ENCODE peak calls at places on chromosome 16, in four cellular contexts. One of them, this sample, is unnamed.

GRCh38 chr16:51577621-51578303 is 426.7 kb upstream of the SALL1 start:
- DNase-seq in stomach: no peak
- DNase-seq in spleen: no peak
- DNase-seq in neural progenitor cell: peak
- DNase-seq in this sample: no peak

GRCh38 chr16:86824751-86825310 is 246.5 kb downstream of the FOXL1 start:
- DNase-seq in stomach: no peak
- DNase-seq in spleen: peak
- DNase-seq in neural progenitor cell: no peak
- DNase-seq in this sample: no peak

GRCh38 chr16:70160821-70161220 is 12.8 kb upstream of the CLEC18C start:
- DNase-seq in stomach: no peak
- DNase-seq in spleen: peak
- DNase-seq in neural progenitor cell: no peak
- DNase-seq in this sample: peak

GRCh38 chr16:2912330-2913199 is 834 bp downstream of the FLYWCH1 start:
- DNase-seq in stomach: peak
- DNase-seq in spleen: peak
- DNase-seq in neural progenitor cell: peak
- DNase-seq in this sample: no peak

GRCh38 chr16:7405166-7405565 is 72.5 kb downstream of the RBFOX1 start:
- DNase-seq in stomach: peak
- DNase-seq in spleen: no peak
- DNase-seq in neural progenitor cell: peak
- DNase-seq in this sample: peak

GRCh38 chr16:9092282-9092962 is 978 bp downstream of the HAPSTR1 start:
- DNase-seq in stomach: peak
- DNase-seq in spleen: peak
- DNase-seq in neural progenitor cell: peak
- DNase-seq in this sample: peak

GRCh38 chr16:86424413-86424812 is 85.9 kb upstream of the FOXF1 start:
- DNase-seq in stomach: no peak
- DNase-seq in spleen: no peak
- DNase-seq in neural progenitor cell: peak
- DNase-seq in this sample: no peak

GRCh38 chr16:14562691-14563491 is 67.2 kb downstream of the PARN start:
- DNase-seq in stomach: peak
- DNase-seq in spleen: no peak
- DNase-seq in neural progenitor cell: peak
- DNase-seq in this sample: no peak

GRCh38 chr16:48603647-48604376 is 6.2 kb downstream of the N4BP1 start:
- DNase-seq in stomach: no peak
- DNase-seq in spleen: no peak
- DNase-seq in neural progenitor cell: peak
- DNase-seq in this sample: no peak

GRCh38 chr16:53458623-53459022 is 24.4 kb downstream of the RBL2 start:
- DNase-seq in stomach: no peak
- DNase-seq in spleen: no peak
- DNase-seq in neural progenitor cell: no peak
- DNase-seq in this sample: no peak

GRCh38 chr16:10754941-10755340 is 11.3 kb downstream of the NUBP1 start:
- DNase-seq in stomach: no peak
- DNase-seq in spleen: no peak
- DNase-seq in neural progenitor cell: no peak
- DNase-seq in this sample: no peak

GRCh38 chr16:711084-711483 is 3.8 kb upstream of the METRN start:
- DNase-seq in stomach: no peak
- DNase-seq in spleen: no peak
- DNase-seq in neural progenitor cell: no peak
- DNase-seq in this sample: no peak

GRCh38 chr16:23826528-23827244 is 9.1 kb upstream of the PRKCB start:
- DNase-seq in stomach: no peak
- DNase-seq in spleen: no peak
- DNase-seq in neural progenitor cell: no peak
- DNase-seq in this sample: no peak

GRCh38 chr16:82175627-82176026 is 5.6 kb upstream of the MPHOSPH6 start:
- DNase-seq in stomach: no peak
- DNase-seq in spleen: no peak
- DNase-seq in neural progenitor cell: no peak
- DNase-seq in this sample: no peak

GRCh38 chr16:86534779-86535605 is 20.0 kb downstream of the MTHFSD start:
- DNase-seq in stomach: no peak
- DNase-seq in spleen: no peak
- DNase-seq in neural progenitor cell: no peak
- DNase-seq in this sample: no peak

GRCh38 chr16:21104124-21104860 is 46.4 kb downstream of the DNAH3 start:
- DNase-seq in stomach: no peak
- DNase-seq in spleen: no peak
- DNase-seq in neural progenitor cell: peak
- DNase-seq in this sample: no peak

GRCh38 chr16:7268182-7268581 is 64.5 kb upstream of the RBFOX1 start:
- DNase-seq in stomach: no peak
- DNase-seq in spleen: no peak
- DNase-seq in neural progenitor cell: peak
- DNase-seq in this sample: peak

GRCh38 chr16:856101-856500 is 55.6 kb upstream of the GNG13 start:
- DNase-seq in stomach: no peak
- DNase-seq in spleen: no peak
- DNase-seq in neural progenitor cell: no peak
- DNase-seq in this sample: no peak

GRCh38 chr16:86076606-86077005 is 177.6 kb downstream of the IRF8 start:
- DNase-seq in stomach: no peak
- DNase-seq in spleen: peak
- DNase-seq in neural progenitor cell: no peak
- DNase-seq in this sample: no peak

GRCh38 chr16:30357085-30357714 is 2.1 kb upstream of the CD2BP2 start:
- DNase-seq in stomach: no peak
- DNase-seq in spleen: peak
- DNase-seq in neural progenitor cell: no peak
- DNase-seq in this sample: no peak

GRCh38 chr16:61564741-61565140 is 471.5 kb downstream of the CDH8 start:
- DNase-seq in stomach: no peak
- DNase-seq in spleen: no peak
- DNase-seq in neural progenitor cell: no peak
- DNase-seq in this sample: no peak

GRCh38 chr16:67055712-67056487 is 27.0 kb downstream of the CBFB start:
- DNase-seq in stomach: no peak
- DNase-seq in spleen: no peak
- DNase-seq in neural progenitor cell: no peak
- DNase-seq in this sample: no peak

GRCh38 chr16:46884513-46885293 is 541 bp downstream of the GPT2 start:
- DNase-seq in stomach: no peak
- DNase-seq in spleen: peak
- DNase-seq in neural progenitor cell: peak
- DNase-seq in this sample: no peak

GRCh38 chr16:73565925-73566324 is 518.0 kb upstream of the ZFHX3 start:
- DNase-seq in stomach: no peak
- DNase-seq in spleen: no peak
- DNase-seq in neural progenitor cell: no peak
- DNase-seq in this sample: no peak

GRCh38 chr16:75377971-75378386 is 55.3 kb downstream of the CFDP1 start:
- DNase-seq in stomach: no peak
- DNase-seq in spleen: no peak
- DNase-seq in neural progenitor cell: peak
- DNase-seq in this sample: no peak

GRCh38 chr16:55476625-55477533 is 2.1 kb upstream of the MMP2 start:
- DNase-seq in stomach: no peak
- DNase-seq in spleen: no peak
- DNase-seq in neural progenitor cell: no peak
- DNase-seq in this sample: peak

GRCh38 chr16:67749436-67750078 is 30.4 kb upstream of the GFOD2 start:
- DNase-seq in stomach: no peak
- DNase-seq in spleen: no peak
- DNase-seq in neural progenitor cell: no peak
- DNase-seq in this sample: no peak

GRCh38 chr16:9932000-9932399 is 250.2 kb downstream of the GRIN2A start:
- DNase-seq in stomach: no peak
- DNase-seq in spleen: no peak
- DNase-seq in neural progenitor cell: no peak
- DNase-seq in this sample: no peak

GRCh38 chr16:85978291-85978775 is 79.4 kb downstream of the IRF8 start:
- DNase-seq in stomach: no peak
- DNase-seq in spleen: no peak
- DNase-seq in neural progenitor cell: no peak
- DNase-seq in this sample: no peak

GRCh38 chr16:51222016-51222415 is 70.9 kb upstream of the SALL1 start:
- DNase-seq in stomach: no peak
- DNase-seq in spleen: no peak
- DNase-seq in neural progenitor cell: no peak
- DNase-seq in this sample: no peak

GRCh38 chr16:86444274-86445060 is 65.9 kb upstream of the FOXF1 start:
- DNase-seq in stomach: no peak
- DNase-seq in spleen: no peak
- DNase-seq in neural progenitor cell: no peak
- DNase-seq in this sample: no peak

GRCh38 chr16:80931985-80932720 is 74.5 kb downstream of the CMC2 start:
- DNase-seq in stomach: peak
- DNase-seq in spleen: no peak
- DNase-seq in neural progenitor cell: peak
- DNase-seq in this sample: peak

GRCh38 chr16:87312008-87312407 is 5.2 kb downstream of the C16orf95 start:
- DNase-seq in stomach: no peak
- DNase-seq in spleen: peak
- DNase-seq in neural progenitor cell: no peak
- DNase-seq in this sample: no peak

GRCh38 chr16:51431517-51432241 is 280.6 kb upstream of the SALL1 start:
- DNase-seq in stomach: no peak
- DNase-seq in spleen: no peak
- DNase-seq in neural progenitor cell: peak
- DNase-seq in this sample: no peak

GRCh38 chr16:4839942-4840341 is 7.1 kb downstream of the GLYR1 start:
- DNase-seq in stomach: no peak
- DNase-seq in spleen: no peak
- DNase-seq in neural progenitor cell: no peak
- DNase-seq in this sample: no peak

GRCh38 chr16:66026931-66027330 is 339.6 kb upstream of the CDH5 start:
- DNase-seq in stomach: no peak
- DNase-seq in spleen: no peak
- DNase-seq in neural progenitor cell: no peak
- DNase-seq in this sample: no peak

GRCh38 chr16:66028505-66029216 is 337.8 kb upstream of the CDH5 start:
- DNase-seq in stomach: no peak
- DNase-seq in spleen: no peak
- DNase-seq in neural progenitor cell: no peak
- DNase-seq in this sample: no peak

GRCh38 chr16:66030036-66030435 is 336.5 kb upstream of the CDH5 start:
- DNase-seq in stomach: no peak
- DNase-seq in spleen: no peak
- DNase-seq in neural progenitor cell: no peak
- DNase-seq in this sample: no peak

GRCh38 chr16:66025751-66026150 is 340.7 kb upstream of the CDH5 start:
- DNase-seq in stomach: no peak
- DNase-seq in spleen: no peak
- DNase-seq in neural progenitor cell: no peak
- DNase-seq in this sample: no peak

DNA sequence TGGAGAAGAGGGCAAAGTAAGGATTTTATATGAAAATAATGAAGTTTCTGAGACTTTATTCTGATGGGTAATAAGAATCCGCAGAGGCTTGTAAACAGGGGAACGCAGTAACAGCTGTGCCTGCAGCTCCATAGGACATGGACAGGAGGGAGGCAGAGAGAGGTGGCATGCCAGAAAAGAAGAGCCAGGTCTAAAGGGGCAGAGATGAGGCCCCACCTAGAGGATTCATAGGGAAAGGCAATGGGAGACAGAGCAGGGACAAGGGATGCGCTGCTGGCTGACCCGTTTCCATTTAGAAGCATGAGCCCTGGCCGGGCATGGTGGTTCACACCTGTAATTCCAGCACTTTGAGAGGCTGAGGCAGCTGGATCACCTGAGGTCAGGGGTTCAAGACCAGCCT is 340.3 kb upstream of the CDH5 start:
- DNase-seq in stomach: no peak
- DNase-seq in spleen: no peak
- DNase-seq in neural progenitor cell: peak
- DNase-seq in this sample: no peak
- TF ChIP-seq CTCF in stomach: no peak
- TF ChIP-seq CTCF in spleen: no peak
- TF ChIP-seq CTCF in neural progenitor cell: peak
- TF ChIP-seq CTCF in this sample: no peak

GRCh38 chr16:19488213-19488640 is 33.7 kb downstream of the GDE1 start:
- DNase-seq in stomach: peak
- DNase-seq in spleen: no peak
- DNase-seq in neural progenitor cell: no peak
- DNase-seq in this sample: no peak

GRCh38 chr16:19481769-19482168 is 40.1 kb downstream of the GDE1 start:
- DNase-seq in stomach: no peak
- DNase-seq in spleen: no peak
- DNase-seq in neural progenitor cell: no peak
- DNase-seq in this sample: no peak

GRCh38 chr16:19490619-19491018 is 31.3 kb downstream of the GDE1 start:
- DNase-seq in stomach: no peak
- DNase-seq in spleen: no peak
- DNase-seq in neural progenitor cell: no peak
- DNase-seq in this sample: no peak

GRCh38 chr16:19481291-19481690 is 40.6 kb downstream of the GDE1 start:
- DNase-seq in stomach: no peak
- DNase-seq in spleen: no peak
- DNase-seq in neural progenitor cell: no peak
- DNase-seq in this sample: no peak

GRCh38 chr16:19486744-19487325 is 35.1 kb downstream of the GDE1 start:
- DNase-seq in stomach: no peak
- DNase-seq in spleen: no peak
- DNase-seq in neural progenitor cell: no peak
- DNase-seq in this sample: no peak
- TF ChIP-seq CTCF in stomach: no peak
- TF ChIP-seq CTCF in spleen: no peak
- TF ChIP-seq CTCF in neural progenitor cell: no peak
- TF ChIP-seq CTCF in this sample: no peak

GRCh38 chr16:57736419-57737281 is 1.1 kb downstream of the KATNB1 start:
- DNase-seq in stomach: peak
- DNase-seq in spleen: peak
- DNase-seq in neural progenitor cell: peak
- DNase-seq in this sample: peak
- TF ChIP-seq CTCF in stomach: no peak
- TF ChIP-seq CTCF in spleen: peak
- TF ChIP-seq CTCF in neural progenitor cell: no peak
- TF ChIP-seq CTCF in this sample: no peak

GRCh38 chr16:24995469-24995868 is 19.7 kb downstream of the ARHGAP17 start:
- DNase-seq in stomach: no peak
- DNase-seq in spleen: no peak
- DNase-seq in neural progenitor cell: no peak
- DNase-seq in this sample: no peak
- TF ChIP-seq CTCF in stomach: no peak
- TF ChIP-seq CTCF in spleen: no peak
- TF ChIP-seq CTCF in neural progenitor cell: no peak
- TF ChIP-seq CTCF in this sample: no peak

This sample was measured in testis.